ENCODE peak calls at places on chromosomes 2 and 18, in eight cellular contexts. D, Q, K, H, M, S, I and G are unnamed samples.

GRCh38 chr2:151927501-151928221 is 99.4 kb upstream of the ARL5A start:
- DNase-seq in D (no peak), M (no peak), H (no peak), Q (no peak), K (no peak), S (no peak), I (no peak), G (peak; percentile 84)

GRCh38 chr2:18599509-18600254 is 10.3 kb upstream of the NT5C1B start:
- DNase-seq in S (no peak), D (peak; percentile 18), K (no peak), Q (peak; percentile 28), H (no peak), M (no peak), I (peak; percentile 59), G (no peak)

GRCh38 chr2:24016376-24016761 is 6.5 kb downstream of the MFSD2B start:
- DNase-seq in S (no peak), I (no peak), Q (no peak), D (no peak), H (no peak), K (no peak), M (no peak), G (peak; percentile 52)

GRCh38 chr2:48131503-48132293 is 225.4 kb upstream of the FBXO11 start:
- DNase-seq in Q (peak; percentile 80), D (peak; percentile 59), S (no peak), K (no peak), I (peak; percentile 85), M (no peak), H (peak; percentile 64), G (no peak)

GRCh38 chr2:149826471-149827125 is 239.0 kb upstream of the MMADHC start:
- DNase-seq in Q (peak; percentile 44), M (no peak), S (no peak), I (peak; percentile 35), H (peak; percentile 45), K (no peak), D (peak; percentile 48), G (peak; percentile 6)

GRCh38 chr2:71003396-71003795 is 8.7 kb upstream of the TEX261 start:
- DNase-seq in Q (no peak), I (no peak), H (no peak), S (no peak), K (no peak), M (no peak), D (no peak), G (no peak)

GRCh38 chr18:26710460-26711096 is 154.9 kb downstream of the AQP4 start:
- DNase-seq in D (no peak), S (no peak), I (peak; percentile 8), K (no peak), Q (no peak), M (no peak), H (no peak), G (no peak)

GRCh38 chr2:201420442-201421113 is 30.7 kb downstream of the TRAK2 start:
- DNase-seq in K (no peak), S (no peak), D (peak; percentile 83), H (peak; percentile 59), I (no peak), M (no peak), Q (peak; percentile 60), G (no peak)

GRCh38 chr2:216192931-216193330 is 83.8 kb downstream of the XRCC5 start:
- DNase-seq in D (no peak), H (no peak), S (no peak), K (no peak), M (no peak), I (no peak), Q (no peak), G (no peak)

GRCh38 chr2:158841839-158842238 is 46.7 kb downstream of the DAPL1 start:
- DNase-seq in Q (peak; percentile 39), K (no peak), S (no peak), I (peak; percentile 72), M (no peak), D (peak; percentile 69), H (peak; percentile 52), G (no peak)

GRCh38 chr2:158835431-158835830 is 40.3 kb downstream of the DAPL1 start:
- DNase-seq in Q (no peak), H (no peak), S (no peak), D (no peak), I (peak; percentile 21), K (no peak), M (no peak), G (no peak)

DNA sequence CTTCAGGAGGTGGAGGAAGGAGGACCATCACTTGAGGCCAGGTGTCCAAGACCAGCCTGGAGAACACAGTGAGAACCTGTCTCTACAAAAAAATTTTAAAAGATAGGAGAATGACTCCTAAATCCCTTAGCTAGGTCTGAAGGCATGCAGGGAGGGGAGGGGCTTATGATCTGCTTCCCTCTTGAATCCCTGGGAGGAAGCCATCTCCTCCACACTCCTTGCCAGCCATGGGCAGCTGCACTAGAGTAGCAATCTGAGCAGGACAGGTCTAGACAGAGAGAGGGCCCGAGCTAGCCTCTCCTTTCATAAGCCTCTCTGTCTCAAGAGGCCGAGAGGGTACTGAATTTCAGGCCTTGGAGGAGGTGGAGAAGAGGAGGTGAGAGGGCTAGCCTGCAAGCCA is 42.5 kb downstream of the DAPL1 start:
- DNase-seq in D (no peak), M (no peak), Q (no peak), S (no peak), K (no peak), I (no peak), H (no peak), G (no peak)
- TF ChIP-seq CTCF in D (no peak), M (no peak), Q (no peak), S (no peak), K (no peak), I (no peak), H (no peak), G (no peak)

DNA sequence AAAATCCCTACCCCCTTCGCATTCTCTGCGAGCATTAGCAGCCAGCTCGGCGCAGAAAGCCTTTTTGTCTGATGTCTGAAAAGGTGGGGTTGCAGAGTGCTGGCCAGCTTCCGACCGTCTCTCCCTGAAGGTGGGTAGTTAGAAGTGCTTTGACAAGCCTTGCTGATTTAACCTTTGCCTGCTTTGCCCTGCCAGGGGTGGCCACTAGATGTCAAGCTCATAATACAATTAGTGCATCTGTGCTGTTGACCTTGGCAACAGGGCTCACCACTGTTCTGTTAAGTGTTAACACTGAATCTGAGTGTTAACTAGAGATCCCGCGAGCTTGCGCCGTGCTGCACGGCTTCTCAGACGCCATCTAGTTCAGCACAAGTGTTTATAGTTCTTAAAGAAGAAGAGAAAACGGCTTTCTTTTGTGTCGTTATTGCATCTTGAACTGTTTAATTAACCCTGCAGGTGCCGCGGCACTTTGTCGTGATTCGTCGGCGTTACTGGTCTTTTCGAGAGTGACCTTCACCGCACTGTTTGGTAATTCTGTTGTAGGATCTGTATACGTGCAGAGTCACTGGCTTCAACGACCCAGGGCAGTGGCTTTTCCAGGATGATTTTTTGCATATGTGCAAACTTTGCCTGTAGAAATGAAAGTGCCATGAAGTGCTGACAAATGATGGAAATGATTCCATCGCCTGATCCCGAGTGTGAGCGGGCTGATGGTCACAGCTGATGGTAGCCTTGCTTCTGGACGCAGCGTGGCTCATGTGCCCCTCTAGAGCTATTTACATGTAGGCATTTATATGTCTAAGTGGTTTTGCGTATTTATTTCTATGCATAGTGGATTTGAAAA is 5.5 kb downstream of the SALL3 start:
- DNase-seq in K (no peak), S (peak; percentile 45), Q (no peak), H (peak; percentile 46), D (no peak), I (peak; percentile 51), M (peak; percentile 28), G (peak; percentile 31)
- TF ChIP-seq CTCF in K (peak; percentile 30), S (no peak), Q (peak; percentile 17), H (peak; percentile 6), D (no peak), I (peak; percentile 26), M (peak; percentile 49), G (peak; percentile 37)

DNA sequence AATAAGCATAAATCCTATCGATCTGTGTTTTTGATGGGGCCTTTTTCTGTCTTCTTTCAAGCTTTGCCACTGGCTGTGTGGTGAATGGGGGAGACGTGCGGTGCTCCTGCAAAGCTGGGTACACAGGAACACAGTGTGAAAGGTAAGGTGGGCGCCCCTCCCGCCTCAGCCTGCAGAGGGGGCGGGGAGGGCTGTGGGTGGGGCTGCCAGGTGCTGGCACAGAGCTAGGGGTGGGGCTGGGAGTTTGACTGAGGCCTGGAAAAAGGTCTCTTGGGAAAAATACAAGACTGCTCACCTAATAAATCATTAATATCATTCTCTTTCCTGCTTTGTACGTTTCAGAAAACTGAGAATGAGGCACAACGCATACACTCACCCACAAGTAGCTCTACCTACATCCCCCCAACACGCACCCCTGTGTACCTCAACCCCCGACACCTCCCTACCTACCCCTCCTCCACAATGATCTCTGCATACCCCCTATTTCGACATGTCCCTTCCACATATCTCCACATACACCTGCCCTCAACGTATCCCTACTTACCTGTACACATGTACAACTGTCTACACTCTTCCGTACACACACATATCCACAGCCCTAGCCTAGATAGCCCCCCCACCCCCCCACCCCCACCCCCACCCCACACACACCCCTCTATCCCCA is 129.7 kb upstream of the TTC39C start:
- DNase-seq in I (no peak), H (no peak), K (no peak), Q (no peak), S (no peak), D (no peak), M (no peak), G (peak; percentile 33)
- TF ChIP-seq CTCF in I (no peak), H (no peak), K (no peak), Q (no peak), S (no peak), D (no peak), M (no peak), G (no peak)

DNA sequence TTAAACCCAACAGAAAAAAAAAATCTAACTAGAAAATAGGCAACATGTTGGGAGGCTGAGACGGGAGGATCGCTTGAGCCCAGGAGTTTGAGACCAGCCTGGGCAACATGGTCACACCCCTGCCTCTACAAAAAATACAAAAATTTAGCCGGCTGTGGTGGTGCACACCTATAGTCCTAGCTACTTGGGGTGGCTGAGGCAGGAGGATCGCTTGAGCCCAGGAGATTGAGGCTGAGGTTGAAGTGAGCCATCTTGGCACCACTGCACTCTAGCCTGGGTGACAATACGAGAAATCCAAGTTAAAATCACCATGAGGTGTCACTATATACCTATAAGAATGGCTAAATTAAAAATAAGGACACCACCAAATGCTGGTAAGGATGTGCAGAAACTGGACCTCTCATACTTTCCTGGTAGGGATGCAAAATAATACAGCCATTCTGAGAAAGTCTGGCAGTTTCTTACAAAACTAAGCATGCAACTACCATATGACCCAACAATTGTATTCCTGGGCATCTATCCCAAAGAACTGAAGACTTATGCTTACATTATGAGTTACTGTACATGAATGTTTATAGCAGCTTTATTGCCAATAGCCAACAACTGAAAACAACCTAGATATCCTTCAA is 2.2 kb downstream of the SEPTIN10 start:
- DNase-seq in K (no peak), H (peak; percentile 83), S (no peak), D (peak; percentile 83), I (peak; percentile 71), M (no peak), Q (peak; percentile 95), G (peak; percentile 70)
- TF ChIP-seq CTCF in K (no peak), H (no peak), S (no peak), D (no peak), I (no peak), M (no peak), Q (no peak), G (no peak)

DNA sequence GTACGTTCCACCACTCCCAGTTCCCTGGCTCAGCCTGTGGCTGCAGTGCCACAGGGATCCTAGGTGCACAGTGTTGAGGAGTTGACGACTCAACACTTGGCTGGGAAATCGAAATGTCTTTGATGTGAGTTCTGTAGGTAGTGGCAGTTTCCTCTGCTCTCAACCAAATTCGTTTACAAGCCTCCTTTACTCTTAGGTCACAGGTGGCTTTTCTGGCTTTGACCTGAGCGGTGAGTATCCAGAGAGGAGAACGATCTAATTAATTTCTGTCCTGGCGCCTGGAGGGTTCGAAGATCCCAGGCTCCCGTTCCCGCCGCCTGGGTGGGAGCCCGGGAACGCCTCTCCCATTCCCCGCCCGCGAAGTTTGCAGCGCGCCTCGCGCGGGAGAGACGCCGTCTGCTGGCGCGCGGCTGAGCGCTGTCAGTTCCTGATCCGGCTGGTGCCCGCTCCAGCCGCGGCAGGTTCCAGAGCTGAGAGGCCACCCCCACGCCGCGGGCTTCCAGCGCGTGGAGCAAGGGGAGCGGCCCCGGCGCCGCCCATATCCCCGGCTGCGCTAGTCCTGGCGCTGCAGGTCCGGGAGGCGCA is at the start of gene LAMA3:
- DNase-seq in S (peak; percentile 41), K (peak; percentile 69), M (peak; percentile 19), H (peak; percentile 28), Q (no peak), I (peak; percentile 46), D (no peak), G (peak; percentile 58)
- TF ChIP-seq CTCF in S (no peak), K (peak; percentile 51), M (no peak), H (peak; percentile 16), Q (peak; percentile 11), I (peak; percentile 40), D (no peak), G (peak; percentile 9)